ENCODE peak calls at places on chromosome 22, in ten cellular contexts. K, S, E, C, V, Z, Q, R, B and O are unnamed samples.

GRCh38 chr22:23180301-23180892 is at the start of gene BCR:
- DNase-seq in K (no peak), E (peak; percentile 57), Q (peak; percentile 88), R (peak; percentile 34), S (no peak), Z (peak; percentile 64), V (peak; percentile 65), C (peak; percentile 95), B (peak; percentile 90), O (peak; percentile 87)

GRCh38 chr22:47027766-47028165 is 265.3 kb downstream of the TBC1D22A start:
- DNase-seq in C (peak; percentile 19), E (no peak), V (no peak), Z (no peak), R (no peak), Q (no peak), K (no peak), S (no peak), B (no peak), O (no peak)

GRCh38 chr22:32698926-32699619 is 102.4 kb upstream of the TIMP3 start:
- DNase-seq in R (no peak), S (no peak), Z (no peak), E (no peak), B (no peak), V (no peak), C (no peak), K (no peak), Q (no peak), O (no peak)

GRCh38 chr22:36465232-36466021 is 16.0 kb downstream of the TXN2 start:
- DNase-seq in Z (peak; percentile 94), K (no peak), C (no peak), S (no peak), V (peak; percentile 93), B (peak; percentile 67), R (peak; percentile 86), Q (peak; percentile 95), E (peak; percentile 96), O (no peak)

GRCh38 chr22:17267661-17268330 is 48.6 kb upstream of the ADA2 start:
- DNase-seq in E (no peak), V (no peak), B (peak; percentile 40), C (no peak), R (no peak), Z (no peak), Q (no peak), K (no peak), S (no peak), O (no peak)

GRCh38 chr22:32531955-32532818 is 57.6 kb downstream of the FBXO7 start:
- DNase-seq in V (peak; percentile 93), C (peak; percentile 79), K (peak; percentile 18), S (peak; percentile 67), R (no peak), B (peak; percentile 56), Z (peak; percentile 84), Q (peak; percentile 99), E (peak; percentile 92), O (peak; percentile 63)

GRCh38 chr22:42949159-42949558 is 65.8 kb downstream of the PACSIN2 start:
- DNase-seq in Q (peak; percentile 91), V (peak; percentile 69), E (peak; percentile 74), C (no peak), B (no peak), R (no peak), Z (peak; percentile 60), S (no peak), K (no peak), O (no peak)

GRCh38 chr22:29531419-29531818 is 22.1 kb downstream of the THOC5 start:
- DNase-seq in C (no peak), V (no peak), R (no peak), Q (peak; percentile 15), S (no peak), K (no peak), E (no peak), B (no peak), Z (no peak), O (no peak)

GRCh38 chr22:42613869-42614268 is 814 bp downstream of the POLDIP3 start:
- DNase-seq in Z (peak; percentile 45), V (no peak), K (no peak), E (no peak), Q (peak; percentile 72), B (no peak), S (no peak), R (no peak), C (no peak), O (no peak)

GRCh38 chr22:46159212-46159611 is 8.9 kb downstream of the PPARA start:
- DNase-seq in Q (no peak), K (no peak), V (no peak), Z (no peak), C (no peak), S (no peak), B (no peak), R (no peak), E (no peak), O (no peak)

GRCh38 chr22:27113211-27114030 is 456.0 kb downstream of the MIAT start:
- DNase-seq in Z (peak; percentile 95), K (no peak), B (peak; percentile 80), E (peak; percentile 82), R (peak; percentile 95), Q (peak; percentile 95), C (no peak), V (peak; percentile 97), S (no peak), O (no peak)

GRCh38 chr22:43270314-43270908 is 72.8 kb downstream of the SCUBE1 start:
- DNase-seq in K (no peak), V (no peak), B (no peak), Q (no peak), C (no peak), E (no peak), R (no peak), S (peak; percentile 82), Z (no peak), O (peak; percentile 50)

GRCh38 chr22:48976556-48977535 is 850.8 kb downstream of the BRD1 start:
- DNase-seq in V (no peak), K (no peak), E (no peak), Q (no peak), Z (no peak), R (no peak), C (no peak), S (peak; percentile 28), B (no peak), O (no peak)

DNA sequence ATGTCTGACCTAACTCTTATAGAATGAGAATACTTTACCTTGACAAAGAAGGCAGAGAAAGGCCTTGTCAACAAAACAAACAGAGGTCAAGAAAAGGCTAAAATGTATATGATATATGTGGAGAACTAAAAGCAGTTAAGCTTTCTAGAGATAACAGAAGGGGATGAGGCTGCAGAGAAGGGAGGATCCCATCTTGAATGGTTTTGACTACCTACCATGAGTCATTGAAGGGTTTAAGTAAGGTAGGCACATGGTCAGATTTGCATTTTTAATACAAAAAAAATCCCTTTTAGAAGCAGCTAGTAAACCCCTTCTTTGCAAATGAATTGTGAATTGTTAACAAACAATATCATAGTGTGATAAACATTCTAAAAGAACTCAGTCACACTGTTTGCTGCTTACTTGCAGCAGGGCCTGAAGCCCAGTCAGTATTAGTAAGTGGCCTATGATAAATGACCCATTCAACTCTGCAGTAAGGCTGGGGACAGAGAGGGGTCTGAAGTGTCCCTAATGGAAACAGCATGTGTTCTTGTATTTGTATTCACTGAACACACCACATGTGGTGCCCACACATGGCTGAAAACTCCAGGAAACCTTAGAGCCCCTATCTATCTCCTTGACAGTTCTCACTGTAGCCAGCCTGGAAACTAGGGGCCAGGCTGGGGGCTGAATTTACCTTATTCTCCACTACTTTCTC is 328.8 kb upstream of the PITPNB start:
- DNase-seq in Z (no peak), K (no peak), B (no peak), E (no peak), Q (peak; percentile 44), S (no peak), R (no peak), V (no peak), C (peak; percentile 46), O (peak; percentile 33)
- H2AFZ ChIP-seq in Z (no peak overlapping the region), K (no peak overlapping the region), B (no peak overlapping the region), E (no peak overlapping the region), Q (no peak overlapping the region), S (no peak overlapping the region), R (no peak overlapping the region), V (no peak overlapping the region), C (no peak overlapping the region), O (no peak overlapping the region)

GRCh38 chr22:24200616-24201212 is 19.4 kb downstream of the SUSD2 start:
- DNase-seq in E (peak; percentile 19), K (no peak), S (no peak), R (peak; percentile 67), B (no peak), Q (peak; percentile 74), C (peak; percentile 6), Z (peak; percentile 74), V (peak; percentile 51), O (no peak)
- H2AFZ ChIP-seq in E (no peak overlapping the region), K (no peak overlapping the region), S (no peak overlapping the region), R (no peak overlapping the region), B (no peak overlapping the region), Q (no peak overlapping the region), C (peak overlapping the region; percentile 5), Z (no peak overlapping the region), V (peak overlapping the region; percentile 50), O (no peak overlapping the region)

DNA sequence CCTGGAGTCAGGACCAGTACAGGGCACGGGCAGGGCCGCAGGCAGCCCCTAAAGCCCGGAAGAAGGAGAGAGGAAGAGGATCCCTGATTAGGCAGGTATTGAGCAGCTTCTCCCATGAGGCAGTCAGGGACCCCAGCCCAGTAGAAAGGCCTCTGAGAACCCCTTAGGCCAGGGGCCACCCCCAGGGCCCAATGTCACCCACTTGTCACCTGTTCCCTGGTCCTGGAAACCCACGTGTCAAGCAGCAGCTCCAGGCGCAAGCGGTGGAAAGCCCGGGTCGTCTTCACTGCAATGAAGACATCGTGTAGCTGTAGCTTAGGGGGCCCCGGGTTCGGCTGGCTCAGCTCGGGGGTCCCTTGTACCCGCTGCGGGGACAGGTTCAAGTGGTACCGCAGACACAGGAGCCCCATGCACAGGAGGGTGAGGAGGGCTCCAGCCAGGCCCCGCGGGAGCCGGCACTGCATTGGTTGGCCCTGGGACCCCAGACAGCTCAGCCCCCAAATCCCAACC is 415 bp downstream of the MFNG start:
- DNase-seq in Q (no peak), V (no peak), K (no peak), R (no peak), C (no peak), B (no peak), Z (no peak), S (no peak), E (no peak), O (no peak)
- H2AFZ ChIP-seq in Q (no peak overlapping the region), V (no peak overlapping the region), K (peak overlapping the region; percentile 77), R (no peak overlapping the region), C (no peak overlapping the region), B (no peak overlapping the region), Z (no peak overlapping the region), S (no peak overlapping the region), E (no peak overlapping the region), O (no peak overlapping the region)

DNA sequence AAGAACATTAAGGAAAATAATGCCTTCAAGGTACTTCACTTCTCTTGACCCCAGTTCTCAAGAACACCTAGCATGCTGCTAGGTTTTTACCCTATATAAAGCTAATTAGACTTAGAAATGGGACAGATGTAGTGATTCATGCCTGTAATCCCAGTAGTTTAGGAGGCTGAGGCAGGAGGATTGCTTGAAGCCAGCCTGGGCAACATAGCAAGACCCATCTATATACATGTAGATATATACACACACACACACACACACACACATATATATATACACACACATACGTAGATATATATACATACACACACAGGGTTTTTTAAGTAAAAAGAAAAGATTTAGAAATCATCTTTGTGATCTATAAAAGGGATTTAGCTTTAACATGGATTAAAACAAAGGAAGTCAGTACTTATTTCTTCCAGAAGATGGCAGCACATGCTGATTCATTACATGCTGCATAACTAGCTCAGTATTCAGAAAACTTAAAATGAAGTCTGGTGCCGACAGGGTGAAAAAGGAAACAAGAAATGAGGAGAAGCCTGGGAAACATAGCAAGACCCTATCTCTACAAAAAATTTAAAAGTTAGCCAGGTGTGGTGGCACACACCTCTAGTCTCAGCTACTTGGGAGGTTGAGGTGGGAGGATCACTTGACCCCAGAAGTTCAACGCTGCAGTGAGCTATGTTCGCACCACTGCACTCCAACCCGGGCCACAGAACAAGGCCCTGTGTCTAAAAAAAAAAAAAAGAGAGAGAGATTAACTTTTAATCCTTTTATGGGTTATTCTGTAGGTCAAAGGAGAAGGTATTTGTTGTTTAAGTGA is 28.5 kb upstream of the RBX1 start:
- DNase-seq in Q (peak; percentile 74), V (peak; percentile 72), R (peak; percentile 29), K (peak; percentile 42), C (peak; percentile 25), B (peak; percentile 71), E (peak; percentile 81), Z (peak; percentile 35), S (no peak), O (peak; percentile 55)
- H2AFZ ChIP-seq in Q (peak overlapping the region; percentile 63), V (no peak overlapping the region), R (no peak overlapping the region), K (no peak overlapping the region), C (peak overlapping the region; percentile 56), B (no peak overlapping the region), E (peak overlapping the region; percentile 45), Z (no peak overlapping the region), S (no peak overlapping the region), O (no peak overlapping the region)